ENCODE peak calls at places on chromosomes 6 and 20, in five cellular contexts. One of them, this sample, is unnamed.
A peak's percentile ranks its signal among the peaks of the same experiment; 100 is the strongest.

GRCh38 chr6:296151-297122 is 4.2 kb downstream of the DUSP22 start:
- DNase-seq in dorsolateral prefrontal cortex: peak; percentile 46
- DNase-seq in ovary: no peak
- DNase-seq in left ventricle myocardium inferior: no peak
- DNase-seq in lung: no peak
- DNase-seq in this sample: peak; percentile 43

GRCh38 chr6:137171053-137171374 is 2.4 kb downstream of the IL22RA2 start:
- DNase-seq in dorsolateral prefrontal cortex: no peak
- DNase-seq in ovary: no peak
- DNase-seq in left ventricle myocardium inferior: no peak
- DNase-seq in lung: no peak
- DNase-seq in this sample: no peak

GRCh38 chr6:167103041-167103816 is 19.7 kb upstream of the CCR6 start:
- DNase-seq in dorsolateral prefrontal cortex: no peak
- DNase-seq in ovary: no peak
- DNase-seq in left ventricle myocardium inferior: no peak
- DNase-seq in lung: no peak
- DNase-seq in this sample: no peak

GRCh38 chr6:75230484-75231325 is 12.9 kb downstream of the COX7A2 start:
- DNase-seq in dorsolateral prefrontal cortex: peak; percentile 12
- DNase-seq in ovary: no peak
- DNase-seq in left ventricle myocardium inferior: no peak
- DNase-seq in lung: no peak
- DNase-seq in this sample: no peak

GRCh38 chr6:144335914-144336313 is 50.8 kb downstream of the UTRN start:
- DNase-seq in dorsolateral prefrontal cortex: no peak
- DNase-seq in ovary: no peak
- DNase-seq in left ventricle myocardium inferior: no peak
- DNase-seq in lung: no peak
- DNase-seq in this sample: no peak

GRCh38 chr6:81761197-81761596 is 8.7 kb upstream of the TENT5A start:
- DNase-seq in dorsolateral prefrontal cortex: no peak
- DNase-seq in ovary: no peak
- DNase-seq in left ventricle myocardium inferior: no peak
- DNase-seq in lung: no peak
- DNase-seq in this sample: no peak

GRCh38 chr6:72905705-72906478 is 284.0 kb downstream of the KCNQ5 start:
- DNase-seq in dorsolateral prefrontal cortex: no peak
- DNase-seq in ovary: no peak
- DNase-seq in left ventricle myocardium inferior: no peak
- DNase-seq in lung: no peak
- DNase-seq in this sample: no peak

GRCh38 chr20:48025061-48025515 is 239.8 kb upstream of the SULF2 start:
- DNase-seq in dorsolateral prefrontal cortex: no peak
- DNase-seq in ovary: peak; percentile 90
- DNase-seq in left ventricle myocardium inferior: no peak
- DNase-seq in lung: no peak
- DNase-seq in this sample: peak; percentile 28

DNA sequence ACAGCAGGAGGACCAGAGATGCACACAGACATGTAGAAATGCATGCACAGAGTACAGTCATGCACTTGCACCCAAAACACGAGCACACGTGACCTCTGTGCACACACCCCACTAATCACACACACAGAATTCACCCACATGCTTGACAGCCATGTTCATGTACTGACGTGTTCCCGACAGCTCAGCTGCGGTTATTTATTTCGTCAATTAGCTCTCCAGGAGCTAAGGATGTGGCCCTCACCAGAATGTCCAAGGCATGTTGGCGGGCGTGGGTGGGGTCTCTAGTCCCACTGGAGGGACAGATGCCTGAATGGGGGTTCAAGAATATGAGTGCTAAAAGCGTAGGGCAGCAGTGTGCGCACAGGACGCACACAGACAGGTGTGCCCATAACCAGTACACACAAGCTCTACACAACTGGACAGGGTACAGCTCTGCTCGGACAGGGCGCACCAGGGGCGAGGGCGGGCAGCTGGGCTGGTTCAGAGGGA is 571 bp upstream of the PRPF6 start:
- DNase-seq in dorsolateral prefrontal cortex: no peak
- DNase-seq in ovary: no peak
- DNase-seq in left ventricle myocardium inferior: no peak
- DNase-seq in lung: no peak
- DNase-seq in this sample: no peak
- H3K4me3 ChIP-seq in dorsolateral prefrontal cortex: peak overlapping the region; percentile 99
- H3K4me3 ChIP-seq in ovary: peak overlapping the region; percentile 83
- H3K4me3 ChIP-seq in left ventricle myocardium inferior: peak overlapping the region; percentile 96
- H3K4me3 ChIP-seq in lung: no peak overlapping the region
- H3K4me3 ChIP-seq in this sample: peak overlapping the region; percentile 100

GRCh38 chr20:1776608-1777475 is 118.4 kb upstream of the SIRPA start:
- DNase-seq in dorsolateral prefrontal cortex: peak; percentile 88
- DNase-seq in ovary: peak; percentile 83
- DNase-seq in left ventricle myocardium inferior: peak; percentile 90
- DNase-seq in lung: peak; percentile 88
- DNase-seq in this sample: peak; percentile 90

GRCh38 chr20:1779567-1779966 is 115.6 kb upstream of the SIRPA start:
- DNase-seq in dorsolateral prefrontal cortex: no peak
- DNase-seq in ovary: no peak
- DNase-seq in left ventricle myocardium inferior: no peak
- DNase-seq in lung: no peak
- DNase-seq in this sample: no peak

GRCh38 chr20:1774479-1774878 is 116.9 kb upstream of the SIRPG start:
- DNase-seq in dorsolateral prefrontal cortex: no peak
- DNase-seq in ovary: no peak
- DNase-seq in left ventricle myocardium inferior: no peak
- DNase-seq in lung: no peak
- DNase-seq in this sample: no peak

GRCh38 chr20:1775117-1775516 is 117.5 kb upstream of the SIRPG start:
- DNase-seq in dorsolateral prefrontal cortex: no peak
- DNase-seq in ovary: no peak
- DNase-seq in left ventricle myocardium inferior: no peak
- DNase-seq in lung: no peak
- DNase-seq in this sample: no peak

DNA sequence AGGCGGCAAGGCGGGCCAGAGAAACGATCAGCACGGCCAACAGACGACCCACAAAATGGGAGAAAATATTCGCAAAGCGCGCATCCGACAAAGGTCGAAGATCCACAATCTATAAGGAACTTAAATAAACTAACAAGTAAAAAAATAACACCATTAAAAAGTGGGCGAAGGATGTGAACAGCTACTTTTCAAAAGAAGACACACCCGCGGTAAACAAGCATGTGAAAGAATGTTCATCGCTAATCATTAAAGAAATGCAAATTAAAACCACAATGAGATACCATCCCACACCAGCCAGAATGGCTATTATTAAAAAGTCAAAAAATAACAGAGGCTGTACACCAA is 117.8 kb upstream of the SIRPA start:
- DNase-seq in dorsolateral prefrontal cortex: no peak
- DNase-seq in ovary: no peak
- DNase-seq in left ventricle myocardium inferior: no peak
- DNase-seq in lung: no peak
- DNase-seq in this sample: no peak
- TF ChIP-seq CTCF in dorsolateral prefrontal cortex: no peak
- TF ChIP-seq CTCF in ovary: no peak
- TF ChIP-seq CTCF in left ventricle myocardium inferior: no peak
- TF ChIP-seq CTCF in lung: no peak
- TF ChIP-seq CTCF in this sample: no peak

GRCh38 chr6:142842423-142843261 is 102.3 kb downstream of the HIVEP2 start:
- DNase-seq in dorsolateral prefrontal cortex: no peak
- DNase-seq in ovary: no peak
- DNase-seq in left ventricle myocardium inferior: no peak
- DNase-seq in lung: no peak
- DNase-seq in this sample: no peak
- H3K4me3 ChIP-seq in dorsolateral prefrontal cortex: peak overlapping the region; percentile 19
- H3K4me3 ChIP-seq in ovary: no peak overlapping the region
- H3K4me3 ChIP-seq in left ventricle myocardium inferior: peak overlapping the region; percentile 49
- H3K4me3 ChIP-seq in lung: no peak overlapping the region
- H3K4me3 ChIP-seq in this sample: peak overlapping the region; percentile 5

DNA sequence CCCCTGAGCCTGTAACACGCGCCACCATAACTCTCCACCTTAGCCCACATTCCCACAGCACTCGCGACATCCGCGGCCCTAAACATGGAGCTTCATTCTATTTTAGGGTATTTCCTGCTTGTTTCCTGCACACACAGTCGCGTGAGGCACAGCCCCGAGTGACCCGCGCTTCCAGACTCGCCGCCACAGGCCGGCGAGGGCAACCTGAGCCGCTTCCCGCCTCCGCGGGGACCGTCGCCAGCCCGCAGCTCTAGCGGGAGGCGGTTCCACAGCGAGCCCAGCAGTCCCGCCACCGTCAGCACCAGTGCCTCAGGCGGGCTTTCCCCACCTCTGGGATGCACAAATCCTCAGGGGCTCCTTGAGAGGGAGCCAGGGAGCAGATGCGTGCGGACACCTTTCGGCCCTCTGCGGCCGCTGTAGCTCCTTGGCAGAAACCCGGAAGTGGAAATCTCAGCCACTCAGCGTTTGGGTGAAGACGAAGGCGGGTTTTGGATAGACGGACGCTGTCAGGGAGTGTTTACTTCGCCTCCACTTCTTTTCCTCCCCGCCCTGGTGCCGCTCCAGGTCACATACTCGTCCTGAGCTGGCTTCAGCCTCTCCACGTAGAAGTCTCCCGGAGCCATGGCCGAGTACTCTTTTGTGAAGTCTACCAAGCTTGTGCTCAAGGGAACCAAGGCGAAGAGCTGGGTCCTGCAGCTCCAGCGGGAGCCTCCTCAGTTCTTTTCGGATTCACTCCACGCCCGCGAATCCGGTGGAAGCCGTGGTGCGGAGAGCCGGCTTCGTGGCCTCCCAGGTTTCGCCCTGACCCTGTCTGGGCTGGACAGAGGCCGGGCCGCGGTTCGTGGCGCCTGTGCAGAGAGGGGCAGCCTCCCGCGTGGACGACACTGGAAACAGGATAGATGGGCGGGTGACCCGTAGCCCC is 2177.4 kb upstream of the DEFB115 start:
- DNase-seq in dorsolateral prefrontal cortex: no peak
- DNase-seq in ovary: no peak
- DNase-seq in left ventricle myocardium inferior: no peak
- DNase-seq in lung: no peak
- DNase-seq in this sample: peak; percentile 51
- TF ChIP-seq CTCF in dorsolateral prefrontal cortex: no peak
- TF ChIP-seq CTCF in ovary: no peak
- TF ChIP-seq CTCF in left ventricle myocardium inferior: no peak
- TF ChIP-seq CTCF in lung: no peak
- TF ChIP-seq CTCF in this sample: no peak

GRCh38 chr20:41000628-41001027 is 28.0 kb upstream of the TOP1 start:
- DNase-seq in dorsolateral prefrontal cortex: no peak
- DNase-seq in ovary: no peak
- DNase-seq in left ventricle myocardium inferior: no peak
- DNase-seq in lung: no peak
- DNase-seq in this sample: no peak

GRCh38 chr20:41003143-41003932 is 25.3 kb upstream of the TOP1 start:
- DNase-seq in dorsolateral prefrontal cortex: no peak
- DNase-seq in ovary: peak; percentile 21
- DNase-seq in left ventricle myocardium inferior: peak; percentile 49
- DNase-seq in lung: peak; percentile 86
- DNase-seq in this sample: peak; percentile 38

GRCh38 chr20:41001497-41001896 is 27.1 kb upstream of the TOP1 start:
- DNase-seq in dorsolateral prefrontal cortex: no peak
- DNase-seq in ovary: no peak
- DNase-seq in left ventricle myocardium inferior: no peak
- DNase-seq in lung: no peak
- DNase-seq in this sample: no peak

GRCh38 chr20:41004561-41005360 is 23.9 kb upstream of the TOP1 start:
- DNase-seq in dorsolateral prefrontal cortex: no peak
- DNase-seq in ovary: no peak
- DNase-seq in left ventricle myocardium inferior: no peak
- DNase-seq in lung: no peak
- DNase-seq in this sample: no peak

DNA sequence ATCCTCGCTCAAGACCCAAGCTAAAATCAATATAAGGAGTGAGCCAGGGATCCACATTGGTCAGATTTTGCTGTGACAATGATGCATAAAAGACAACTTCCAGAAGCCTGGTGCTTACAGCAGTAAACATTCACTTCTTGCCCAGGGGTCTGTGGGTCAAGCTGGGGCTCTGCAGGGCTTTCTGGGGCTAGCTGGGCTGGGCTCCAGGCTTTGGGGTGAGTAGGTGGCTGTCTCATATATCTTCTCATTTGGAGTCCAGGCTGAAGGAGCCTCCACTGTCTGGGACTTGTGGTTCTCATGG is 25.8 kb upstream of the TOP1 start:
- DNase-seq in dorsolateral prefrontal cortex: no peak
- DNase-seq in ovary: no peak
- DNase-seq in left ventricle myocardium inferior: no peak
- DNase-seq in lung: no peak
- DNase-seq in this sample: no peak
- H3K4me3 ChIP-seq in dorsolateral prefrontal cortex: no peak overlapping the region
- H3K4me3 ChIP-seq in ovary: no peak overlapping the region
- H3K4me3 ChIP-seq in left ventricle myocardium inferior: no peak overlapping the region
- H3K4me3 ChIP-seq in lung: no peak overlapping the region
- H3K4me3 ChIP-seq in this sample: no peak overlapping the region

GRCh38 chr6:128302942-128303341 is 217.5 kb downstream of the PTPRK start:
- DNase-seq in dorsolateral prefrontal cortex: no peak
- DNase-seq in ovary: no peak
- DNase-seq in left ventricle myocardium inferior: no peak
- DNase-seq in lung: no peak
- DNase-seq in this sample: no peak
- TF ChIP-seq CTCF in dorsolateral prefrontal cortex: no peak
- TF ChIP-seq CTCF in ovary: no peak
- TF ChIP-seq CTCF in left ventricle myocardium inferior: no peak
- TF ChIP-seq CTCF in lung: no peak
- TF ChIP-seq CTCF in this sample: no peak

DNA sequence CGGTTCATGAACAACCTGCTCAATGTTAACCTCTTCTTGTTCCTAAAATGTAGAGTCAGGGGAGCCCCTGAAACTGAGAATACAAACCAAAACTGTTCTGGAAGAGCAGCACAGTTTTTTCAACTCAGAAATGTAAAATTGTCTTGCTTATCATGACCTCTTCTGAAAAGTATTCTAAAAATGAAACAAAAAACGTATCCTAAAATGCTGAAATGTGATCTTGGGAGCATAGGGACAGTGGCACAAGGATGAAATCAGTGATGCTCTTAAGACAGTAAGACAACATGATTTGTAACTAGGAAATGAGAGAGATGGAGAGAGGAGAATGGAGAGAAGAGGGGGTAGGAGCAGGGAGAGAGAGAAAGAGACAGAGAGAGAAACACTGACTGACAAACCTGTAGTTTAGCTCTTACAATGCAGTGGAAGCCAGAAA is 27.5 kb downstream of the NCOA7 start:
- DNase-seq in dorsolateral prefrontal cortex: no peak
- DNase-seq in ovary: no peak
- DNase-seq in left ventricle myocardium inferior: no peak
- DNase-seq in lung: no peak
- DNase-seq in this sample: no peak
- H3K4me3 ChIP-seq in dorsolateral prefrontal cortex: no peak overlapping the region
- H3K4me3 ChIP-seq in ovary: no peak overlapping the region
- H3K4me3 ChIP-seq in left ventricle myocardium inferior: peak overlapping the region; percentile 28
- H3K4me3 ChIP-seq in lung: no peak overlapping the region
- H3K4me3 ChIP-seq in this sample: no peak overlapping the region

DNA sequence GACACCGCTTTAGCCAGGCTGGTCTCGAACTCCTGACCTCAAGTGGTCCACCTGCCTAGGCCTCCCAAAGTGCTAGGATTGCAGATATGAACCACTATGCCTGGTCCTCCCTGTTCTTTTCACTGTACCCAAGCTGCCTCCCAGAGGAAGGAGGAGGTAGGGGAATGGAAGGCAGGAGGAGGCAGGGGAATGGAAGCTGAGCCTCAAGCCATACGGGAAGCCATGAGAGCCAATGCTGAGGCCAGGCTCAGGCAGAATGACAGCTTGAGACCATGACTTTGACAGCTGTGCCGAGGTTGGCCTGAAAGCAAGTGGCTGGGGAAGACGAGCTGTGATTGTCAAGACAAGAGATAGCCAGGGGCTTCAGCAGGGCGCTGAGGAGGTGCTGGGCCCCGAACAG is 13.6 kb upstream of the ZNF335 start:
- DNase-seq in dorsolateral prefrontal cortex: no peak
- DNase-seq in ovary: no peak
- DNase-seq in left ventricle myocardium inferior: no peak
- DNase-seq in lung: no peak
- DNase-seq in this sample: no peak
- TF ChIP-seq CTCF in dorsolateral prefrontal cortex: no peak
- TF ChIP-seq CTCF in ovary: no peak
- TF ChIP-seq CTCF in left ventricle myocardium inferior: no peak
- TF ChIP-seq CTCF in lung: no peak
- TF ChIP-seq CTCF in this sample: no peak